ENCODE peak calls at places on chromosomes 12 and 14, in nine cellular contexts. D is CD8-positive, alpha-beta T cell; O is epithelial cell of esophagus; A is AG09309; Y is BJ; R is omental fat pad; Q is AG04450; Z is Peyer's patch; N is lower lobe of right lung. H is an unnamed sample.

GRCh38 chr14:105071326-105071725 is 6.1 kb upstream of the GPR132 start:
- DNase-seq in Y (no peak), R (no peak), D (no peak), Q (no peak), O (no peak), A (no peak), Z (no peak), N (no peak), H (no peak)

GRCh38 chr12:62260733-62261683 is 804 bp downstream of the USP15 start:
- DNase-seq in A (no peak), O (peak; percentile 54), D (peak; percentile 67), Y (no peak), Z (peak; percentile 86), R (no peak), N (peak; percentile 63), Q (no peak), H (peak; percentile 68)

GRCh38 chr12:49200882-49201594 is 12.2 kb upstream of the TUBA1A start:
- DNase-seq in O (peak; percentile 83), R (no peak), A (peak; percentile 55), N (no peak), Z (no peak), Y (peak; percentile 69), D (no peak), Q (no peak), H (peak; percentile 39)

GRCh38 chr12:110775997-110776396 is 33.3 kb upstream of the PPP1CC start:
- DNase-seq in D (no peak), R (no peak), A (no peak), O (no peak), Z (no peak), Y (no peak), N (no peak), Q (no peak), H (no peak)

GRCh38 chr14:64979336-64980074 is 7.2 kb upstream of the FNTB start:
- DNase-seq in A (no peak), Z (no peak), D (no peak), Q (no peak), R (no peak), O (no peak), N (no peak), Y (no peak), H (no peak)

GRCh38 chr14:23360496-23360895 is 4.5 kb downstream of the EFS start:
- DNase-seq in R (no peak), N (no peak), A (no peak), Z (peak; percentile 39), Y (no peak), O (no peak), Q (no peak), D (no peak), H (no peak)

GRCh38 chr12:124688356-124688992 is 121.1 kb upstream of the NCOR2 start:
- DNase-seq in O (no peak), N (no peak), Q (no peak), Z (no peak), A (no peak), D (no peak), R (no peak), Y (no peak), H (peak; percentile 26)

GRCh38 chr12:59678759-59679411 is 83.1 kb downstream of the SLC16A7 start:
- DNase-seq in D (no peak), Q (no peak), Z (no peak), R (no peak), N (no peak), A (no peak), Y (no peak), O (no peak), H (no peak)

GRCh38 chr12:101230547-101230946 is 20.5 kb upstream of the SLC5A8 start:
- DNase-seq in O (peak; percentile 90), D (no peak), R (no peak), Q (peak; percentile 10), Y (peak; percentile 58), N (no peak), A (peak; percentile 75), Z (no peak), H (peak; percentile 12)

GRCh38 chr14:86296173-86296572 is 766.2 kb downstream of the FLRT2 start:
- DNase-seq in O (no peak), Q (peak; percentile 39), R (no peak), D (no peak), Y (no peak), N (no peak), Z (no peak), A (no peak), H (no peak)

GRCh38 chr12:57164966-57165365 is 17.5 kb upstream of the LRP1-AS start:
- DNase-seq in Y (no peak), A (no peak), R (no peak), Q (no peak), N (no peak), Z (no peak), D (no peak), O (no peak), H (peak; percentile 56)

GRCh38 chr12:95147836-95148235 is 69.4 kb downstream of the FGD6 start:
- DNase-seq in A (no peak), Z (no peak), N (no peak), Q (no peak), Y (no peak), R (no peak), O (no peak), D (no peak), H (no peak)

GRCh38 chr14:24100197-24100981 is 6.3 kb downstream of the PCK2 start:
- DNase-seq in Q (no peak), D (no peak), A (no peak), Y (no peak), N (no peak), Z (no peak), O (no peak), R (no peak), H (no peak)

GRCh38 chr12:43407816-43408645 is 144.0 kb downstream of the ADAMTS20 start:
- DNase-seq in R (no peak), N (no peak), D (no peak), Z (no peak), Y (peak; percentile 62), O (peak; percentile 10), Q (no peak), A (peak; percentile 45), H (no peak)

GRCh38 chr12:107651867-107652449 is 33.6 kb upstream of the PWP1 start:
- DNase-seq in N (no peak), A (no peak), R (no peak), Y (no peak), D (no peak), O (peak; percentile 24), Q (no peak), Z (no peak), H (no peak)

GRCh38 chr12:25322918-25323773 is 72.4 kb upstream of the KRAS start:
- DNase-seq in N (no peak), R (no peak), Z (no peak), O (peak; percentile 38), Y (no peak), D (no peak), A (no peak), Q (no peak), H (peak; percentile 69)

GRCh38 chr14:67851785-67852410 is 32.3 kb downstream of the RAD51B start:
- DNase-seq in R (no peak), Q (no peak), O (no peak), D (no peak), N (no peak), Y (no peak), A (no peak), Z (no peak), H (no peak)

GRCh38 chr12:90909069-90909676 is 45.8 kb downstream of the CCER1 start:
- DNase-seq in R (no peak), O (peak; percentile 59), Q (no peak), Y (no peak), D (no peak), Z (no peak), N (no peak), A (no peak), H (peak; percentile 65)
- TF ChIP-seq CTCF in R (peak; percentile 43), O (peak; percentile 89), Q (peak; percentile 84), Y (peak; percentile 85), D (no peak), Z (no peak), N (peak; percentile 52), A (peak; percentile 79), H (peak; percentile 88)

DNA sequence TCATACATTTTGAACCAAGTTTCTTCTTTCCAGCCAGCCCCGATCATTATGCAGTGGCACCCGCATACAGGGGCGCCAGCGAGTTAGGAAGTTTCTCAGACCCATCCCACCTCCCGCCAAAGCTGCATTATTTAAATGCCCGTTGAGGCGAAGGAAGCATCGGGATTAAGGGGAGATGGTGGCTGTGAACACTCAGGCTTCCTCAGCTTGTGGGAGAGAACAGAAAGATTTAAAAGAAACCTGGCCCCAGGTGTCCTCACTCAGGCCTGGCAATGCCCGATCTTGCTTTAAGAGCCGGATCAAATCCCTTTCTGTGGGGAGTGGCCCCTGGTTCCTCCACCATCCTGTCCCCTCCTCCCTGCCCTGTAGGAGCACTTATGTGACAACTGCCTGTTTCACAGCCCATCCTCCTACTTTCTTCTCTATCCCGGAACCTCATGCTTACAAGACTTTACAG is 1108.7 kb downstream of the BCL11B start:
- DNase-seq in O (no peak), A (no peak), N (no peak), D (no peak), Z (no peak), R (no peak), Y (no peak), Q (no peak), H (no peak)
- TF ChIP-seq CTCF in O (no peak), A (no peak), N (no peak), D (no peak), Z (no peak), R (no peak), Y (no peak), Q (no peak), H (no peak)

GRCh38 chr12:78120866-78121590 is 290.3 kb downstream of the NAV3 start:
- DNase-seq in O (peak; percentile 69), Y (no peak), Q (no peak), N (no peak), Z (no peak), R (no peak), A (no peak), D (no peak), H (no peak)
- TF ChIP-seq CTCF in O (peak; percentile 38), Y (peak; percentile 4), Q (peak; percentile 41), N (peak; percentile 21), Z (no peak), R (no peak), A (peak; percentile 39), D (no peak), H (peak; percentile 40)

GRCh38 chr12:67892289-67892688 is 97.0 kb upstream of the IFNG-AS1 start:
- DNase-seq in Z (no peak), D (no peak), O (no peak), Q (no peak), Y (no peak), A (no peak), N (no peak), R (no peak), H (no peak)

GRCh38 chr12:67887065-67887464 is 102.2 kb upstream of the IFNG-AS1 start:
- DNase-seq in Y (no peak), Z (no peak), R (no peak), A (no peak), D (no peak), Q (no peak), O (no peak), N (no peak), H (no peak)

GRCh38 chr12:67891566-67891965 is 97.7 kb upstream of the IFNG-AS1 start:
- DNase-seq in O (no peak), R (no peak), Y (no peak), A (no peak), Z (no peak), N (no peak), Q (no peak), D (no peak), H (peak; percentile 60)

GRCh38 chr12:67890726-67891125 is 98.5 kb upstream of the IFNG-AS1 start:
- DNase-seq in N (no peak), R (no peak), Z (no peak), Q (no peak), A (no peak), D (no peak), Y (no peak), O (no peak), H (no peak)

GRCh38 chr12:67889935-67890334 is 99.3 kb upstream of the IFNG-AS1 start:
- DNase-seq in O (no peak), D (no peak), N (no peak), Q (no peak), Y (no peak), A (no peak), R (no peak), Z (no peak), H (no peak)
- TF ChIP-seq CTCF in O (no peak), D (no peak), N (no peak), Q (no peak), Y (no peak), A (no peak), R (no peak), Z (no peak), H (no peak)

H was measured in cardiac muscle cell.